ENCODE peak calls at places on chromosomes 1 and 21, in four cellular contexts. M, B, J and O are unnamed samples.

GRCh38 chr1:11013160-11013531 is 692 bp downstream of the TARDBP start:
- DNase-seq in B (no peak), M (no peak), J (no peak), O (no peak)

GRCh38 chr1:39230261-39231190 is 26.0 kb downstream of the MACF1 start:
- DNase-seq in B (no peak), M (no peak), J (no peak), O (no peak)

GRCh38 chr1:204438628-204439027 is 27.0 kb upstream of the PPP1R15B start:
- DNase-seq in M (no peak), B (peak), J (peak), O (peak)

GRCh38 chr21:20814090-20814489 is 184.1 kb upstream of the NCAM2 start:
- DNase-seq in J (no peak), B (no peak), M (no peak), O (no peak)

GRCh38 chr1:44283524-44284173 is 70.4 kb downstream of the DMAP1 start:
- DNase-seq in M (no peak), J (no peak), B (no peak), O (no peak)

GRCh38 chr1:15296602-15297321 is 49.7 kb downstream of the FHAD1 start:
- DNase-seq in M (no peak), J (no peak), B (no peak), O (no peak)

GRCh38 chr1:27885114-27885528 is 12.8 kb downstream of the THEMIS2 start:
- DNase-seq in B (no peak), J (no peak), M (no peak), O (no peak)

GRCh38 chr1:71593523-71593922 is 512.7 kb upstream of the ZRANB2 start:
- DNase-seq in B (peak), M (no peak), J (no peak), O (no peak)

GRCh38 chr1:58996341-58997059 is 212.7 kb upstream of the JUN start:
- DNase-seq in M (no peak), J (no peak), B (no peak), O (no peak)

GRCh38 chr1:63709267-63709828 is 64.5 kb upstream of the ROR1 start:
- DNase-seq in J (no peak), B (no peak), M (no peak), O (no peak)

GRCh38 chr1:91829293-91830153 is 56.4 kb downstream of the TGFBR3 start:
- DNase-seq in M (no peak), B (no peak), J (no peak), O (no peak)

GRCh38 chr1:234531181-234532132 is 52.5 kb upstream of the TARBP1 start:
- DNase-seq in B (no peak), J (peak), M (no peak), O (peak)

GRCh38 chr1:2554621-2555387 is 1.4 kb upstream of the TNFRSF14 start:
- DNase-seq in J (no peak), M (no peak), B (peak), O (peak)

GRCh38 chr21:45020629-45021427 is 53.6 kb upstream of the ADARB1 start:
- DNase-seq in B (no peak), J (no peak), M (no peak), O (no peak)

GRCh38 chr21:37071561-37072238 is 1.2 kb downstream of the PIGP start:
- DNase-seq in M (no peak), J (peak), B (peak), O (peak)

GRCh38 chr21:34592120-34592561 is 22.8 kb downstream of the RCAN1 start:
- DNase-seq in J (no peak), B (no peak), M (no peak), O (no peak)

GRCh38 chr1:212782422-212783154 is 9.0 kb downstream of the NSL1 start:
- DNase-seq in J (peak), B (peak), M (no peak), O (peak)

GRCh38 chr1:35637401-35637809 is 3.9 kb downstream of the PSMB2 start:
- DNase-seq in M (no peak), B (peak), J (no peak), O (peak)

GRCh38 chr1:222950892-222951291 is 136.1 kb downstream of the DISP1 start:
- DNase-seq in B (no peak), J (no peak), M (no peak), O (peak)

GRCh38 chr21:23524685-23525084 is 2082.6 kb downstream of the MRPL39 start:
- DNase-seq in B (no peak), J (no peak), M (no peak), O (no peak)